ENCODE peak calls at places on chromosomes 6 and 20, in six cellular contexts. One of them, this sample, is unnamed.

GRCh38 chr6:1624071-1624847 is 14.5 kb downstream of the FOXC1 start:
- DNase-seq in NCI-H1694 treated with DMSO at 0.1 percent for 48 hours: no peak
- DNase-seq in stomach: peak
- DNase-seq in mucosa of descending colon: no peak
- DNase-seq in GF-D8: no peak
- DNase-seq in heart right ventricle: no peak
- DNase-seq in this sample: no peak

GRCh38 chr20:23155141-23155590 is 69.0 kb upstream of the CD93 start:
- DNase-seq in NCI-H1694 treated with DMSO at 0.1 percent for 48 hours: no peak
- DNase-seq in stomach: no peak
- DNase-seq in mucosa of descending colon: no peak
- DNase-seq in GF-D8: peak
- DNase-seq in heart right ventricle: no peak
- DNase-seq in this sample: no peak

GRCh38 chr6:3535716-3536435 is 79.0 kb upstream of the SLC22A23 start:
- DNase-seq in NCI-H1694 treated with DMSO at 0.1 percent for 48 hours: no peak
- DNase-seq in stomach: no peak
- DNase-seq in mucosa of descending colon: no peak
- DNase-seq in GF-D8: no peak
- DNase-seq in heart right ventricle: no peak
- DNase-seq in this sample: no peak

GRCh38 chr20:17490501-17490900 is 40.7 kb downstream of the BFSP1 start:
- DNase-seq in NCI-H1694 treated with DMSO at 0.1 percent for 48 hours: no peak
- DNase-seq in stomach: no peak
- DNase-seq in mucosa of descending colon: no peak
- DNase-seq in GF-D8: no peak
- DNase-seq in heart right ventricle: no peak
- DNase-seq in this sample: no peak

GRCh38 chr6:157527471-157527907 is 146.5 kb downstream of the ZDHHC14 start:
- DNase-seq in NCI-H1694 treated with DMSO at 0.1 percent for 48 hours: no peak
- DNase-seq in stomach: no peak
- DNase-seq in mucosa of descending colon: no peak
- DNase-seq in GF-D8: peak
- DNase-seq in heart right ventricle: peak
- DNase-seq in this sample: no peak

GRCh38 chr6:97626586-97627441 is 343.8 kb upstream of the MMS22L start:
- DNase-seq in NCI-H1694 treated with DMSO at 0.1 percent for 48 hours: peak
- DNase-seq in stomach: no peak
- DNase-seq in mucosa of descending colon: no peak
- DNase-seq in GF-D8: no peak
- DNase-seq in heart right ventricle: no peak
- DNase-seq in this sample: peak

GRCh38 chr6:6910734-6911295 is 196.9 kb upstream of the RREB1 start:
- DNase-seq in NCI-H1694 treated with DMSO at 0.1 percent for 48 hours: no peak
- DNase-seq in stomach: no peak
- DNase-seq in mucosa of descending colon: no peak
- DNase-seq in GF-D8: no peak
- DNase-seq in heart right ventricle: no peak
- DNase-seq in this sample: no peak

GRCh38 chr20:51021067-51022025 is 1.6 kb downstream of the KCNG1 start:
- DNase-seq in NCI-H1694 treated with DMSO at 0.1 percent for 48 hours: no peak
- DNase-seq in stomach: no peak
- DNase-seq in mucosa of descending colon: no peak
- DNase-seq in GF-D8: no peak
- DNase-seq in heart right ventricle: no peak
- DNase-seq in this sample: no peak

GRCh38 chr6:14313220-14313619 is 195.6 kb downstream of the CD83 start:
- DNase-seq in NCI-H1694 treated with DMSO at 0.1 percent for 48 hours: no peak
- DNase-seq in stomach: no peak
- DNase-seq in mucosa of descending colon: no peak
- DNase-seq in GF-D8: no peak
- DNase-seq in heart right ventricle: no peak
- DNase-seq in this sample: no peak

GRCh38 chr20:63750807-63751470 is 11.4 kb downstream of the SLC2A4RG start:
- DNase-seq in NCI-H1694 treated with DMSO at 0.1 percent for 48 hours: no peak
- DNase-seq in stomach: no peak
- DNase-seq in mucosa of descending colon: no peak
- DNase-seq in GF-D8: no peak
- DNase-seq in heart right ventricle: no peak
- DNase-seq in this sample: no peak

GRCh38 chr6:89866024-89866678 is 28.1 kb upstream of the GJA10 start:
- DNase-seq in NCI-H1694 treated with DMSO at 0.1 percent for 48 hours: no peak
- DNase-seq in stomach: no peak
- DNase-seq in mucosa of descending colon: no peak
- DNase-seq in GF-D8: no peak
- DNase-seq in heart right ventricle: no peak
- DNase-seq in this sample: no peak

GRCh38 chr6:169691260-169691659 is 10.6 kb downstream of the WDR27 start:
- DNase-seq in NCI-H1694 treated with DMSO at 0.1 percent for 48 hours: no peak
- DNase-seq in stomach: no peak
- DNase-seq in mucosa of descending colon: no peak
- DNase-seq in GF-D8: no peak
- DNase-seq in heart right ventricle: no peak
- DNase-seq in this sample: no peak

GRCh38 chr6:36716476-36717093 is 19.0 kb downstream of the RAB44 start:
- DNase-seq in NCI-H1694 treated with DMSO at 0.1 percent for 48 hours: no peak
- DNase-seq in stomach: no peak
- DNase-seq in mucosa of descending colon: peak
- DNase-seq in GF-D8: no peak
- DNase-seq in heart right ventricle: no peak
- DNase-seq in this sample: no peak

GRCh38 chr6:112439416-112439815 is 92.3 kb downstream of the RFPL4B start:
- DNase-seq in NCI-H1694 treated with DMSO at 0.1 percent for 48 hours: no peak
- DNase-seq in stomach: no peak
- DNase-seq in mucosa of descending colon: no peak
- DNase-seq in GF-D8: no peak
- DNase-seq in heart right ventricle: no peak
- DNase-seq in this sample: no peak

GRCh38 chr6:63928613-63929012 is 293.0 kb downstream of the PHF3 start:
- DNase-seq in NCI-H1694 treated with DMSO at 0.1 percent for 48 hours: no peak
- DNase-seq in stomach: no peak
- DNase-seq in mucosa of descending colon: no peak
- DNase-seq in GF-D8: no peak
- DNase-seq in heart right ventricle: no peak
- DNase-seq in this sample: no peak

GRCh38 chr6:122476131-122476530 is 4.5 kb upstream of the SERINC1 start:
- DNase-seq in NCI-H1694 treated with DMSO at 0.1 percent for 48 hours: peak
- DNase-seq in stomach: no peak
- DNase-seq in mucosa of descending colon: no peak
- DNase-seq in GF-D8: no peak
- DNase-seq in heart right ventricle: no peak
- DNase-seq in this sample: peak

GRCh38 chr6:138004423-138005287 is 102.6 kb downstream of the PERP start:
- DNase-seq in NCI-H1694 treated with DMSO at 0.1 percent for 48 hours: peak
- DNase-seq in stomach: no peak
- DNase-seq in mucosa of descending colon: peak
- DNase-seq in GF-D8: no peak
- DNase-seq in heart right ventricle: peak
- DNase-seq in this sample: peak

GRCh38 chr6:25302677-25303128 is 23.5 kb downstream of the CARMIL1 start:
- DNase-seq in NCI-H1694 treated with DMSO at 0.1 percent for 48 hours: no peak
- DNase-seq in stomach: no peak
- DNase-seq in mucosa of descending colon: no peak
- DNase-seq in GF-D8: no peak
- DNase-seq in heart right ventricle: no peak
- DNase-seq in this sample: peak

GRCh38 chr20:57157106-57157691 is 109.2 kb downstream of the BMP7 start:
- DNase-seq in NCI-H1694 treated with DMSO at 0.1 percent for 48 hours: no peak
- DNase-seq in stomach: no peak
- DNase-seq in mucosa of descending colon: no peak
- DNase-seq in GF-D8: no peak
- DNase-seq in heart right ventricle: peak
- DNase-seq in this sample: no peak

GRCh38 chr6:47478233-47479155 is 905 bp downstream of the CD2AP start:
- DNase-seq in NCI-H1694 treated with DMSO at 0.1 percent for 48 hours: no peak
- DNase-seq in stomach: no peak
- DNase-seq in mucosa of descending colon: peak
- DNase-seq in GF-D8: no peak
- DNase-seq in heart right ventricle: no peak
- DNase-seq in this sample: peak

GRCh38 chr6:156389296-156389695 is 387.9 kb upstream of the ARID1B start:
- DNase-seq in NCI-H1694 treated with DMSO at 0.1 percent for 48 hours: no peak
- DNase-seq in stomach: no peak
- DNase-seq in mucosa of descending colon: no peak
- DNase-seq in GF-D8: no peak
- DNase-seq in heart right ventricle: no peak
- DNase-seq in this sample: no peak

GRCh38 chr20:35443003-35443402 is 5.0 kb upstream of the GDF5 start:
- DNase-seq in NCI-H1694 treated with DMSO at 0.1 percent for 48 hours: peak
- DNase-seq in stomach: no peak
- DNase-seq in mucosa of descending colon: no peak
- DNase-seq in GF-D8: no peak
- DNase-seq in heart right ventricle: no peak
- DNase-seq in this sample: no peak

GRCh38 chr20:49999329-49999728 is 16.5 kb downstream of the SNAI1 start:
- DNase-seq in NCI-H1694 treated with DMSO at 0.1 percent for 48 hours: no peak
- DNase-seq in stomach: no peak
- DNase-seq in mucosa of descending colon: no peak
- DNase-seq in GF-D8: no peak
- DNase-seq in heart right ventricle: no peak
- DNase-seq in this sample: no peak

GRCh38 chr20:51563141-51563596 is 20.6 kb upstream of the NFATC2 start:
- DNase-seq in NCI-H1694 treated with DMSO at 0.1 percent for 48 hours: no peak
- DNase-seq in stomach: no peak
- DNase-seq in mucosa of descending colon: no peak
- DNase-seq in GF-D8: no peak
- DNase-seq in heart right ventricle: no peak
- DNase-seq in this sample: no peak

GRCh38 chr20:40276291-40276690 is 412.7 kb downstream of the MAFB start:
- DNase-seq in NCI-H1694 treated with DMSO at 0.1 percent for 48 hours: no peak
- DNase-seq in stomach: no peak
- DNase-seq in mucosa of descending colon: no peak
- DNase-seq in GF-D8: no peak
- DNase-seq in heart right ventricle: no peak
- DNase-seq in this sample: no peak

GRCh38 chr6:122042851-122043250 is 356.6 kb upstream of the HSF2 start:
- DNase-seq in NCI-H1694 treated with DMSO at 0.1 percent for 48 hours: no peak
- DNase-seq in stomach: no peak
- DNase-seq in mucosa of descending colon: no peak
- DNase-seq in GF-D8: no peak
- DNase-seq in heart right ventricle: no peak
- DNase-seq in this sample: no peak

GRCh38 chr6:130864344-130864743 is 37.1 kb downstream of the SMLR1 start:
- DNase-seq in NCI-H1694 treated with DMSO at 0.1 percent for 48 hours: no peak
- DNase-seq in stomach: no peak
- DNase-seq in mucosa of descending colon: no peak
- DNase-seq in GF-D8: no peak
- DNase-seq in heart right ventricle: no peak
- DNase-seq in this sample: no peak

GRCh38 chr6:120056085-120056484 is 706.5 kb upstream of the MAN1A1 start:
- DNase-seq in NCI-H1694 treated with DMSO at 0.1 percent for 48 hours: no peak
- DNase-seq in stomach: no peak
- DNase-seq in mucosa of descending colon: peak
- DNase-seq in GF-D8: no peak
- DNase-seq in heart right ventricle: no peak
- DNase-seq in this sample: no peak

GRCh38 chr20:7672551-7672950 is 267.7 kb downstream of the HAO1 start:
- DNase-seq in NCI-H1694 treated with DMSO at 0.1 percent for 48 hours: no peak
- DNase-seq in stomach: no peak
- DNase-seq in mucosa of descending colon: no peak
- DNase-seq in GF-D8: no peak
- DNase-seq in heart right ventricle: no peak
- DNase-seq in this sample: no peak

GRCh38 chr20:63846938-63847373 is 14.3 kb upstream of the ABHD16B start:
- DNase-seq in NCI-H1694 treated with DMSO at 0.1 percent for 48 hours: no peak
- DNase-seq in stomach: no peak
- DNase-seq in mucosa of descending colon: no peak
- DNase-seq in GF-D8: no peak
- DNase-seq in heart right ventricle: no peak
- DNase-seq in this sample: no peak

GRCh38 chr6:72524011-72524645 is 97.7 kb upstream of the KCNQ5 start:
- DNase-seq in NCI-H1694 treated with DMSO at 0.1 percent for 48 hours: peak
- DNase-seq in stomach: no peak
- DNase-seq in mucosa of descending colon: no peak
- DNase-seq in GF-D8: no peak
- DNase-seq in heart right ventricle: no peak
- DNase-seq in this sample: peak

GRCh38 chr20:22462975-22463914 is 121.1 kb downstream of the FOXA2 start:
- DNase-seq in NCI-H1694 treated with DMSO at 0.1 percent for 48 hours: no peak
- DNase-seq in stomach: no peak
- DNase-seq in mucosa of descending colon: no peak
- DNase-seq in GF-D8: no peak
- DNase-seq in heart right ventricle: no peak
- DNase-seq in this sample: peak

GRCh38 chr20:10113746-10114145 is 79.0 kb downstream of the ANKEF1 start:
- DNase-seq in NCI-H1694 treated with DMSO at 0.1 percent for 48 hours: no peak
- DNase-seq in stomach: no peak
- DNase-seq in mucosa of descending colon: no peak
- DNase-seq in GF-D8: no peak
- DNase-seq in heart right ventricle: no peak
- DNase-seq in this sample: no peak

GRCh38 chr6:137878810-137879285 is 11.8 kb downstream of the TNFAIP3 start:
- DNase-seq in NCI-H1694 treated with DMSO at 0.1 percent for 48 hours: no peak
- DNase-seq in stomach: no peak
- DNase-seq in mucosa of descending colon: no peak
- DNase-seq in GF-D8: no peak
- DNase-seq in heart right ventricle: peak
- DNase-seq in this sample: no peak

GRCh38 chr20:5513975-5514516 is 197.3 kb upstream of the PROKR2 start:
- DNase-seq in NCI-H1694 treated with DMSO at 0.1 percent for 48 hours: no peak
- DNase-seq in stomach: no peak
- DNase-seq in mucosa of descending colon: peak
- DNase-seq in GF-D8: no peak
- DNase-seq in heart right ventricle: no peak
- DNase-seq in this sample: no peak